ENCODE peak calls at places on chromosomes 4 and X, in ten cellular contexts. V, I, W, Y, P, X, R, Z, B and Q are unnamed samples.

GRCh38 chrX:84188320-84188834 is 378 bp upstream of the RPS6KA6 start:
- DNase-seq in I (peak), R (no peak), X (peak), P (peak), B (peak), Y (peak), Z (peak), V (peak), W (no peak), Q (peak)

GRCh38 chr4:14410469-14410868 is 591.8 kb upstream of the CPEB2 start:
- DNase-seq in Z (no peak), P (no peak), W (no peak), X (no peak), Y (no peak), I (no peak), B (no peak), V (no peak), R (no peak), Q (no peak)

GRCh38 chr4:168109527-168109926 is 17.2 kb downstream of the ANXA10 start:
- DNase-seq in W (no peak), B (no peak), P (no peak), I (no peak), X (no peak), V (no peak), Z (no peak), R (no peak), Y (no peak), Q (no peak)

GRCh38 chr4:155906554-155907247 is 3.2 kb downstream of the TDO2 start:
- DNase-seq in Z (no peak), I (no peak), P (no peak), X (peak), B (no peak), Y (no peak), W (no peak), V (no peak), R (no peak), Q (no peak)

GRCh38 chrX:16524327-16524726 is 125.6 kb upstream of the S100G start:
- DNase-seq in X (no peak), B (no peak), Z (no peak), R (no peak), V (no peak), Y (no peak), W (no peak), P (no peak), I (no peak), Q (no peak)

GRCh38 chr4:124177647-124178425 is 534.7 kb downstream of the ANKRD50 start:
- DNase-seq in X (peak), Z (no peak), Y (no peak), B (no peak), P (no peak), I (no peak), W (no peak), R (no peak), V (no peak), Q (no peak)

GRCh38 chrX:6363193-6363592 is 134.5 kb upstream of the NLGN4X start:
- DNase-seq in R (no peak), W (no peak), X (peak), B (no peak), P (no peak), I (peak), V (no peak), Y (no peak), Z (no peak), Q (no peak)

GRCh38 chr4:7397206-7398103 is 37.3 kb downstream of the PSAPL1 start:
- DNase-seq in Y (no peak), V (no peak), Z (peak), B (no peak), W (no peak), X (peak), R (no peak), P (no peak), I (no peak), Q (no peak)

GRCh38 chr4:34043131-34043530 is 2201.2 kb downstream of the ARAP2 start:
- DNase-seq in W (no peak), X (no peak), Y (no peak), P (no peak), R (no peak), V (no peak), B (no peak), Z (no peak), I (no peak), Q (no peak)

GRCh38 chr4:34046580-34046979 is 2197.7 kb downstream of the ARAP2 start:
- DNase-seq in R (no peak), P (no peak), X (peak), V (no peak), W (no peak), Z (no peak), I (no peak), Y (no peak), B (no peak), Q (no peak)

GRCh38 chr4:132982151-132982550 is 166.9 kb upstream of the PCDH10 start:
- DNase-seq in P (no peak), Z (no peak), Y (no peak), V (no peak), W (no peak), B (no peak), X (peak), I (no peak), R (no peak), Q (no peak)